ENCODE peak calls at places on chromosomes 3 and 15, in eight cellular contexts. K, L, U, V, X, O, Z and I are unnamed samples.

GRCh38 chr3:11924518-11924917 is 77.8 kb upstream of the TAMM41 start:
- DNase-seq in X (no peak), U (no peak), O (no peak), K (no peak), L (no peak), Z (no peak), V (no peak), I (no peak)

GRCh38 chr15:100723323-100723801 is 121.0 kb downstream of the ASB7 start:
- DNase-seq in Z (no peak), O (peak), L (no peak), K (no peak), U (peak), X (no peak), V (no peak), I (no peak)

GRCh38 chr3:41002104-41002503 is 197.2 kb upstream of the CTNNB1 start:
- DNase-seq in Z (no peak), O (no peak), U (no peak), K (no peak), V (no peak), X (no peak), L (no peak), I (no peak)

GRCh38 chr3:73523661-73524060 is 101.1 kb downstream of the PDZRN3 start:
- DNase-seq in Z (no peak), K (no peak), X (no peak), U (no peak), V (no peak), L (no peak), O (no peak), I (no peak)

GRCh38 chr3:171736556-171736955 is 73.7 kb downstream of the PLD1 start:
- DNase-seq in Z (no peak), O (no peak), V (no peak), X (no peak), K (no peak), L (no peak), U (no peak), I (no peak)

GRCh38 chr3:12367346-12367745 is 78.5 kb downstream of the PPARG start:
- DNase-seq in K (no peak), V (no peak), U (no peak), O (no peak), L (no peak), Z (no peak), X (no peak), I (no peak)

GRCh38 chr3:148551767-148552260 is 145.9 kb upstream of the AGTR1 start:
- DNase-seq in Z (no peak), U (no peak), K (no peak), L (no peak), O (no peak), V (no peak), X (no peak), I (no peak)

GRCh38 chr3:116000315-116000714 is 377.0 kb downstream of the GAP43 start:
- DNase-seq in X (no peak), O (peak), V (no peak), L (peak), U (peak), K (no peak), Z (no peak), I (peak)

GRCh38 chr15:62985768-62986167 is 56.8 kb upstream of the TPM1 start:
- DNase-seq in O (no peak), Z (no peak), K (no peak), V (no peak), X (no peak), L (no peak), U (no peak), I (no peak)

GRCh38 chr3:5133239-5133638 is 11.1 kb downstream of the ARL8B start:
- DNase-seq in K (no peak), X (no peak), Z (no peak), V (no peak), U (no peak), L (no peak), O (no peak), I (no peak)

GRCh38 chr3:52181543-52181942 is 16.4 kb upstream of the ALAS1 start:
- DNase-seq in K (no peak), X (no peak), O (peak), L (no peak), Z (no peak), V (no peak), U (no peak), I (no peak)

GRCh38 chr15:40357723-40358491 is at the start of gene DISP2:
- DNase-seq in U (peak), L (peak), K (peak), X (peak), Z (peak), O (peak), V (peak), I (peak)

GRCh38 chr15:74396445-74397238 is 29.2 kb upstream of the CYP11A1 start:
- DNase-seq in O (peak), X (no peak), Z (no peak), V (no peak), L (no peak), K (peak), U (peak), I (peak)

GRCh38 chr3:41682996-41683395 is 278.9 kb downstream of the ULK4 start:
- DNase-seq in U (no peak), V (no peak), Z (no peak), O (peak), X (no peak), K (no peak), L (no peak), I (no peak)

GRCh38 chr15:37117030-37117429 is 16.7 kb upstream of the MEIS2 start:
- DNase-seq in X (no peak), O (no peak), K (no peak), Z (no peak), V (no peak), L (no peak), U (no peak), I (no peak)